ENCODE peak calls at places on chromosomes 11 and 22, in four cellular contexts. D is GM06990, S is epithelial cell of esophagus, I is body of pancreas. O is an unnamed sample.

GRCh38 chr11:68665471-68665870 is 18.9 kb upstream of the GAL start:
- DNase-seq in D (no peak), I (no peak), S (no peak), O (no peak)

GRCh38 chr11:17864478-17864941 is 129.9 kb downstream of the KCNC1 start:
- DNase-seq in S (peak), I (peak), D (no peak), O (no peak)

GRCh38 chr11:61503135-61503770 is 5.3 kb upstream of the LRRC10B start:
- DNase-seq in S (no peak), D (no peak), I (no peak), O (no peak)

GRCh38 chr11:4025248-4025956 is 69.2 kb upstream of the RRM1 start:
- DNase-seq in S (no peak), D (no peak), I (no peak), O (no peak)

GRCh38 chr11:73145986-73146575 is 4.0 kb upstream of the FCHSD2 start:
- DNase-seq in D (no peak), S (no peak), I (peak), O (no peak)

GRCh38 chr11:122727101-122727929 is 71.8 kb downstream of the UBASH3B start:
- DNase-seq in D (no peak), S (no peak), I (no peak), O (no peak)

GRCh38 chr11:124900464-124900863 is 2.8 kb upstream of the ROBO4 start:
- DNase-seq in D (no peak), S (peak), I (no peak), O (peak)

GRCh38 chr11:62338218-62338617 is 970 bp downstream of the ASRGL1 start:
- DNase-seq in I (no peak), D (no peak), S (no peak), O (no peak)

GRCh38 chr22:30309981-30310672 is 16.6 kb downstream of the TBC1D10A start:
- DNase-seq in I (peak), S (peak), D (peak), O (no peak)

GRCh38 chr11:134559617-134559992 is 147.6 kb upstream of the B3GAT1 start:
- DNase-seq in I (no peak), D (no peak), S (no peak), O (no peak)

GRCh38 chr11:60281482-60281881 is 1.0 kb downstream of the MS4A4A start:
- DNase-seq in D (no peak), I (no peak), S (no peak), O (no peak)

GRCh38 chr11:37504066-37504611 is 906.1 kb upstream of the RAG2 start:
- DNase-seq in S (peak), I (no peak), D (peak), O (peak)

GRCh38 chr11:121249039-121249663 is 43.4 kb upstream of the SC5D start:
- DNase-seq in I (no peak), D (no peak), S (peak), O (peak)

GRCh38 chr11:3803726-3804510 is 4.4 kb upstream of the PGAP2 start:
- DNase-seq in D (no peak), I (no peak), S (peak), O (peak)

GRCh38 chr11:66324626-66325025 is 7.8 kb upstream of the CD248 start:
- DNase-seq in I (no peak), S (no peak), D (no peak), O (no peak)

GRCh38 chr11:35235944-35236666 is 97.1 kb downstream of the CD44 start:
- DNase-seq in I (peak), D (no peak), S (peak), O (no peak)

GRCh38 chr11:102493524-102493923 is 37.0 kb downstream of the MMP7 start:
- DNase-seq in D (no peak), I (no peak), S (peak), O (no peak)

GRCh38 chr11:84947970-84948600 is 679.1 kb downstream of the DLG2 start:
- DNase-seq in I (no peak), D (no peak), S (peak), O (no peak)

GRCh38 chr22:45201678-45202332 is 38.1 kb downstream of the NUP50 start:
- DNase-seq in D (no peak), I (no peak), S (peak), O (peak)

GRCh38 chr11:106133529-106133928 is 56.1 kb downstream of the AASDHPPT start:
- DNase-seq in D (no peak), I (no peak), S (peak), O (no peak)

GRCh38 chr22:44707178-44707577 is 5.2 kb downstream of the PRR5 start:
- DNase-seq in I (no peak), D (no peak), S (no peak), O (no peak)

GRCh38 chr22:37242395-37242918 is 1.6 kb downstream of the RAC2 start:
- DNase-seq in D (peak), I (peak), S (peak), O (no peak)

GRCh38 chr22:45742866-45743450 is 71.3 kb downstream of the ATXN10 start:
- DNase-seq in D (no peak), I (peak), S (peak), O (peak)

GRCh38 chr11:36079911-36080310 is 136.0 kb downstream of the LDLRAD3 start:
- DNase-seq in D (no peak), S (no peak), I (no peak), O (no peak)

GRCh38 chr11:95650271-95650670 is 139.3 kb downstream of the FAM76B start:
- DNase-seq in S (no peak), D (no peak), I (no peak), O (no peak)

GRCh38 chr22:41048791-41049717 is 43.3 kb upstream of the EP300 start:
- DNase-seq in I (peak), D (no peak), S (no peak), O (peak)

GRCh38 chr11:66722745-66723651 is 6.0 kb downstream of the SPTBN2 start:
- DNase-seq in D (no peak), S (no peak), I (no peak), O (no peak)

GRCh38 chr22:31327786-31328544 is 18.2 kb downstream of the PATZ1 start:
- DNase-seq in S (peak), I (no peak), D (no peak), O (no peak)

GRCh38 chr22:39115976-39116621 is 19.1 kb downstream of the APOBEC3H start:
- DNase-seq in S (no peak), I (no peak), D (no peak), O (no peak)

DNA sequence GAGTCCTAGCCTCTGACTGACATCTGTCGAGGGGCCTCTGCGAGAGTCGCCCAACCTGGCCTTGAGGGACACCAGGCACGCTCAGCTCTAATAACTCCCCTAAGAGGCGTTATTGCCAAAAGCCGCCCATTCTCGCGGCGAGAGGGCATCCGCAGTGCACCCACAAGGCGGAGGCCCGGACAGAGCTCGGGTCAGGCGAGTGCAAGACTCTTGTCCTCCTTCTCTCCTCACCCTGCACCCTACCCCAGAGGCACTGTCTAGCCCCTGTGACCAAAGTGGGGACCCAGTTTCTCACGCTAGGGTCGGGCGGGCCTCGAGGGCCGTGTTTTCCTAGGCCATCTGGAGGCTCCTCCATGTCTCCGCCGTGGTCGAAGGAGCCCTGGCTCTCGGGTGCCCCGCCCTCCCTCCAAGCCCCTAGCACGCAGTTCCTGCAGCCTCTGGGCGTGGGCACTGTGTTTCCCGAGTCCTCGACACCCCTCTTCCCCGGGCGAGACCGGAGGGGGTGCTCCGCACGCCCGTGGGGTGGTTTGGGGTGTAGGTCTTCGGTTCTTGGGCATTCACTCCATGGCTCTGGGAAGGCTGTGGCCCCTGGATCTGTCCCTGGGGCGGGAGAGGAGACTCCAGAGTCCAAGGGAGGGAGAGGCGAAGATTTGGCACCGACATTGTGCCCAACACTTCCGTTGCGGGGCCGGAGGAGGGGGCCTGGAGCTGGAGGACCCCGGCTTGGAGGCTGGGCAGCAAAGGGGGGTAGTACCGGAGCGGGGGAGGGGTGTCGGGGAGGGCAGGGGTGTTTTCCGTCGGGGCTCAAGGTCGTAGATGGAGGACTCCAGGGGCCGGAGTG is 1.0 kb downstream of the CHRM4 start:
- DNase-seq in S (no peak), I (no peak), D (no peak), O (no peak)
- H3K4me3 ChIP-seq in S (no peak), I (no peak), D (no peak), O (no peak)

GRCh38 chr22:24420977-24421343 is 6.4 kb upstream of the ADORA2A start:
- DNase-seq in I (no peak), S (no peak), D (no peak), O (no peak)

GRCh38 chr22:24419480-24419860 is 7.9 kb upstream of the ADORA2A start:
- DNase-seq in S (no peak), I (no peak), D (no peak), O (no peak)

GRCh38 chr22:24422078-24422665 is 5.2 kb upstream of the ADORA2A start:
- DNase-seq in D (no peak), I (no peak), S (no peak), O (no peak)

GRCh38 chr22:24420072-24420976 is 7.1 kb upstream of the ADORA2A start:
- DNase-seq in I (no peak), D (no peak), S (no peak), O (no peak)

GRCh38 chr22:24421428-24421931 is 5.9 kb upstream of the ADORA2A start:
- DNase-seq in D (no peak), S (no peak), I (no peak), O (no peak)
- TF ChIP-seq CTCF in D (peak), S (peak), I (no peak), O (peak)

GRCh38 chr22:49966716-49967332 is 6.3 kb downstream of the PIM3 start:
- DNase-seq in D (peak), S (no peak), I (peak), O (no peak)
- H3K4me3 ChIP-seq in D (no peak), S (no peak), I (no peak), O (no peak)

GRCh38 chr11:93700830-93701229 is 39.3 kb downstream of the CEP295 start:
- DNase-seq in S (no peak), D (no peak), I (no peak), O (no peak)

DNA sequence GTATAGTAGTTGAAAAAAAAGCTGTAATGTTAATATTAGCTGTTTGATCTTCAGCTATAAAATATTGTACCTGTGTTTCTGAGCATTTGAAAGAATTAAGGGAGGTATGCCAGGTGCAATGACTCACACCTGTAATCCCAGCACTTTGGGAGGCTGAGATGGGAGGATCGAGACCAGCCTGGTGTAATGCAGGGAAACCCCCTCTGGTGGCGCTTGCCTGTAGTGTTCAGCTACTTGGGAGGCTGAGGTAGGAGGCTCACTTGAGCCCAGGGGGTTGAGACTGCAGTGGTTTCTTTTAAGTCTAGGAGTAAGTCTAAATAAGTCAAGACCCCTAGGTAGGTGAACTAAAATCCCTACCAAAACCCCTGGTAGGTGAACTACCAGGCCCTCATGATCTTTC is 37.1 kb downstream of the TAF1D start:
- DNase-seq in D (no peak), S (no peak), I (no peak), O (no peak)
- TF ChIP-seq CTCF in D (no peak), S (peak), I (no peak), O (no peak)

GRCh38 chr22:25900390-25900789 is 158.4 kb downstream of the MYO18B start:
- DNase-seq in D (no peak), I (no peak), S (no peak), O (no peak)

GRCh38 chr22:25898707-25899365 is 156.8 kb downstream of the MYO18B start:
- DNase-seq in S (no peak), I (no peak), D (no peak), O (no peak)

GRCh38 chr22:25902402-25902801 is 160.4 kb downstream of the MYO18B start:
- DNase-seq in S (no peak), I (no peak), D (no peak), O (no peak)

GRCh38 chr22:25899566-25899965 is 157.6 kb downstream of the MYO18B start:
- DNase-seq in I (no peak), D (no peak), S (no peak), O (no peak)

GRCh38 chr22:25900880-25901279 is 158.9 kb downstream of the MYO18B start:
- DNase-seq in D (no peak), S (no peak), I (no peak), O (no peak)
- H3K4me3 ChIP-seq in D (no peak), S (no peak), I (no peak), O (no peak)

O was measured in BJ.